ENCODE peak calls at places on chromosomes 7 and 10, in four cellular contexts. Q, V, S and K are unnamed samples.
A peak's percentile ranks its signal among the peaks of the same experiment; 100 is the strongest.

GRCh38 chr10:110273474-110273873 is 31.2 kb downstream of the SMNDC1 start:
- DNase-seq in S (no peak), V (peak; percentile 48), Q (peak; percentile 78), K (peak; percentile 68)

GRCh38 chr10:131790021-131790420 is 110.8 kb upstream of the PPP2R2D start:
- DNase-seq in Q (no peak), V (no peak), S (no peak), K (no peak)

GRCh38 chr10:60883187-60883586 is 60.8 kb downstream of the RHOBTB1 start:
- DNase-seq in S (no peak), Q (no peak), V (peak; percentile 38), K (no peak)

GRCh38 chr7:104207348-104207730 is 474 bp downstream of the ORC5 start:
- DNase-seq in V (no peak), S (no peak), Q (no peak), K (no peak)

GRCh38 chr7:52719677-52720076 is 315.8 kb upstream of the POM121L12 start:
- DNase-seq in V (no peak), Q (no peak), S (no peak), K (no peak)

GRCh38 chr7:152643979-152644559 is 31.9 kb downstream of the XRCC2 start:
- DNase-seq in V (no peak), S (no peak), Q (no peak), K (no peak)

GRCh38 chr7:35185908-35186731 is 67.8 kb downstream of the TBX20 start:
- DNase-seq in Q (no peak), V (peak; percentile 43), S (no peak), K (peak; percentile 37)

GRCh38 chr7:2650451-2650850 is 18.7 kb downstream of the TTYH3 start:
- DNase-seq in Q (no peak), S (no peak), V (no peak), K (no peak)

GRCh38 chr7:36313607-36314006 is 76.1 kb upstream of the ANLN start:
- DNase-seq in V (no peak), S (no peak), Q (no peak), K (no peak)

GRCh38 chr7:157271991-157272324 is 64.8 kb upstream of the DNAJB6 start:
- DNase-seq in S (no peak), Q (peak; percentile 69), V (peak; percentile 39), K (peak; percentile 93)

GRCh38 chr10:71276873-71277272 is 42.2 kb upstream of the SLC29A3 start:
- DNase-seq in S (no peak), V (no peak), Q (no peak), K (no peak)

GRCh38 chr7:86768967-86769760 is 125.5 kb downstream of the GRM3 start:
- DNase-seq in Q (no peak), S (no peak), V (no peak), K (no peak)

GRCh38 chr10:100883322-100883821 is 29.4 kb upstream of the SLF2 start:
- DNase-seq in V (no peak), Q (no peak), S (no peak), K (no peak)

GRCh38 chr10:110914411-110914810 is 4.6 kb downstream of the BBIP1 start:
- DNase-seq in S (no peak), V (no peak), Q (no peak), K (no peak)

GRCh38 chr10:97483526-97483925 is 14.7 kb downstream of the MMS19 start:
- DNase-seq in V (no peak), Q (no peak), S (no peak), K (no peak)

GRCh38 chr10:50402466-50402865 is 151.2 kb upstream of the ASAH2 start:
- DNase-seq in V (no peak), S (no peak), Q (no peak), K (no peak)

GRCh38 chr10:107733328-107733727 is 568.8 kb upstream of the SORCS1 start:
- DNase-seq in S (no peak), Q (no peak), V (no peak), K (no peak)

GRCh38 chr10:110764793-110765512 is 106.8 kb upstream of the PDCD4 start:
- DNase-seq in S (no peak), Q (no peak), V (no peak), K (no peak)

GRCh38 chr10:3825862-3826351 is 40.9 kb upstream of the KLF6 start:
- DNase-seq in V (peak; percentile 62), Q (no peak), S (no peak), K (no peak)

GRCh38 chr7:127702253-127702652 is 50.3 kb downstream of the SND1 start:
- DNase-seq in V (no peak), Q (no peak), S (no peak), K (no peak)

GRCh38 chr7:127705461-127705959 is 53.5 kb downstream of the SND1 start:
- DNase-seq in V (no peak), Q (no peak), S (peak; percentile 4), K (no peak)

GRCh38 chr7:127699853-127700252 is 47.9 kb downstream of the SND1 start:
- DNase-seq in V (no peak), Q (no peak), S (no peak), K (no peak)

GRCh38 chr7:127704211-127704610 is 52.2 kb downstream of the SND1 start:
- DNase-seq in Q (no peak), S (no peak), V (no peak), K (peak; percentile 28)

DNA sequence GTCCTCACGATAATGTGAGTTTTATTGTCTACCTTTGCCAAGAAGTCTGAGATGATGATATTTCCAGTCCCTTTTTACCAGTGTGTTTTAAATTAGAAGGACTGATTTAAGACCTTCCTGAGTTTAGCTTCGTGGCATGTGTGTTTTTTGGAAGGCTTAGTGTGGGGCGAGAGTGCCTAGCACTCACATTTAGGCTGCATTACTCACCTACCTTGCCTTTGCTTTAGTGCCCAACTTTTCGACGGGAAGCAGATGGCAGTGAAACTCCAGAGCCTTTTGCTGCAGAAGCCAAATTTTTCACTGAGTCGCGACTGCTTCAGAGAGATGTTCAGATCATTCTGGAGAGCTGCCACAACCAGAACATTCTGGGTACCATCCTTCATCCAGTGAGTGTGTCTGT is 50.9 kb downstream of the SND1 start:
- DNase-seq in V (no peak), Q (no peak), S (no peak), K (no peak)
- H3K36me3 ChIP-seq in V (no peaks in the 10 kb centered on the region), Q (peaks cover 83% of the 10 kb centered on the region), S (peaks cover 34% of the 10 kb centered on the region), K (no peaks in the 10 kb centered on the region)

GRCh38 chr10:129513312-129513711 is 46.3 kb downstream of the MGMT start:
- DNase-seq in S (no peak), Q (no peak), V (no peak), K (no peak)
- TF ChIP-seq CTCF in S (no peak), Q (no peak), V (no peak), K (no peak)

DNA sequence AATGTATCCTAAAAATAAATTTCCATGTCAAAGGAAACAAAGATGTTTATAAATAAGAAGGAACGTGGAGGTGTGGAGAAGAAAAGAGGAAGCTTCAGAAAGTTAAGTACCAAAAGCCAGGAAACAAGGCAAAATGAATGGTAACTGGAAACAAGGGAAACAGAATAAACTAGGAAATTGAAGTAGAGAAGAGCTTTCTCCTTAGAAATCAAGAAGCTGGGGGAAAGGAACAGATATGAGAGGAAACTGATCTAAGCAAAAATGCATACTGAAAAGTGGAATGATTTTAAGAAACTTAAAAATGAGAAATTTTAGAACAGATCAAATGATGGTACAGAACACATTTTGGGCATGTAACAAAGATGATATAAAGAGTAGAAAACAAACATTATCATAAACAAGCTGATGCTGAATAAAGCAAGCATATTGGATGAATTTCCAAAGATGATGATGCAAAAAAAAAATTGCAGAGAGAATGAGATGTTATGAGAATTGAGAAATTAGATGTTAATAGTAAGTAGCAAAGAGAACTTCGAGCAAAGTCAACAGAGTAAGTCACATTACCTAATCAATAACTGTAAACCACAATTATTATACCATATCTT is 1.9 kb downstream of the BRAF start:
- DNase-seq in S (no peak), V (no peak), Q (no peak), K (no peak)
- H3K4me3 ChIP-seq in S (peak overlapping the region; percentile 78), V (peak overlapping the region; percentile 93), Q (peak overlapping the region; percentile 92), K (no peak overlapping the region)

DNA sequence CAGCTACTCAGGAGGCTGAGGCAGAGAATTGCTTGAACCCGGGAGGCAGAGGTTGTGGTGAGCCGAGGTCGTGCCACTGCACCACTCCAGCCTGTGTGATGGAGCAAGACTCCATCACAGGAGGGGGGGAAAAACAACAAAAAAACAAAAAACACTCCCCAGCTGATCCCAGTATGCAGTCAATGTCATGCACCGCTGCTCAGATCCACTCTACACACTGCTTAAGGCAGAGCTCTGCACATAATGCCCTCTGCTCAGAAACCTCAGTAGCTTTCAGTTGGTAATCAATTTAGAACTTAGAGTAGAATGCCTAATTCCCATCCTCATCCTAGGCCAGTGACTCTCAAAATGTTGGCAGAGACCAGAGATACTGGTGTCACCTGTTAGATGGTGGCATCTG is 43.9 kb downstream of the PDSS1 start:
- DNase-seq in S (no peak), Q (no peak), V (no peak), K (no peak)
- H3K36me3 ChIP-seq in S (peaks cover 20% of the 10 kb centered on the region), Q (peaks cover 43% of the 10 kb centered on the region), V (no peaks in the 10 kb centered on the region), K (no peaks in the 10 kb centered on the region)

GRCh38 chr7:107579881-107580715 is at the start of gene BCAP29:
- DNase-seq in S (no peak), Q (peak; percentile 84), V (peak; percentile 83), K (no peak)
- TF ChIP-seq CTCF in S (peak; percentile 32), Q (peak; percentile 36), V (peak; percentile 57), K (peak; percentile 26)

GRCh38 chr7:92135490-92135889 is 1.2 kb upstream of the CYP51A1 start:
- DNase-seq in S (no peak), Q (no peak), V (no peak), K (no peak)
- H3K4me3 ChIP-seq in S (peak overlapping the region; percentile 96), Q (peak overlapping the region; percentile 91), V (peak overlapping the region; percentile 90), K (peak overlapping the region; percentile 98)

GRCh38 chr10:123154943-123155505 is 822 bp downstream of the BUB3 start:
- DNase-seq in S (no peak), V (no peak), Q (peak; percentile 66), K (no peak)

GRCh38 chr10:123158682-123159081 is 4.5 kb downstream of the BUB3 start:
- DNase-seq in V (no peak), S (no peak), Q (no peak), K (no peak)

GRCh38 chr10:123156091-123156490 is 1.9 kb downstream of the BUB3 start:
- DNase-seq in Q (no peak), V (no peak), S (no peak), K (no peak)

GRCh38 chr10:123154092-123154942 is at the start of gene BUB3:
- DNase-seq in V (peak; percentile 99), Q (peak; percentile 99), S (peak; percentile 96), K (peak; percentile 97)

GRCh38 chr10:123157210-123157609 is 3.0 kb downstream of the BUB3 start:
- DNase-seq in V (no peak), S (no peak), Q (no peak), K (no peak)
- H3K36me3 ChIP-seq in V (no peaks in the 10 kb centered on the region), S (peaks cover 28% of the 10 kb centered on the region), Q (peaks cover 65% of the 10 kb centered on the region), K (peaks cover 3% of the 10 kb centered on the region)